ENCODE peak calls at places on chromosomes 3 and 15, in eight cellular contexts. One of them, this sample, is unnamed.

GRCh38 chr3:33991673-33992072 is 193.2 kb downstream of the PDCD6IP start:
- DNase-seq in right atrium auricular region: no peak
- DNase-seq in psoas muscle: no peak
- DNase-seq in OCI-LY7: no peak
- DNase-seq in kidney: no peak
- DNase-seq in right lobe of liver: no peak
- DNase-seq in tibial artery: no peak
- DNase-seq in HCT116: no peak
- DNase-seq in this sample: no peak

GRCh38 chr3:27311400-27311799 is 57.8 kb downstream of the NEK10 start:
- DNase-seq in right lobe of liver: no peak
- DNase-seq in OCI-LY7: no peak
- DNase-seq in psoas muscle: no peak
- DNase-seq in tibial artery: no peak
- DNase-seq in right atrium auricular region: no peak
- DNase-seq in kidney: no peak
- DNase-seq in HCT116: peak; percentile 90
- DNase-seq in this sample: no peak

GRCh38 chr15:47813985-47814384 is 96.7 kb downstream of the SEMA6D start:
- DNase-seq in HCT116: no peak
- DNase-seq in right atrium auricular region: no peak
- DNase-seq in OCI-LY7: no peak
- DNase-seq in tibial artery: no peak
- DNase-seq in right lobe of liver: no peak
- DNase-seq in psoas muscle: no peak
- DNase-seq in kidney: no peak
- DNase-seq in this sample: no peak

GRCh38 chr15:52567886-52568568 is 803 bp downstream of the ARPP19 start:
- DNase-seq in right atrium auricular region: no peak
- DNase-seq in HCT116: peak; percentile 8
- DNase-seq in right lobe of liver: peak; percentile 76
- DNase-seq in psoas muscle: peak; percentile 61
- DNase-seq in OCI-LY7: peak; percentile 47
- DNase-seq in tibial artery: no peak
- DNase-seq in kidney: peak; percentile 76
- DNase-seq in this sample: peak; percentile 53

GRCh38 chr3:170079466-170080165 is 41.8 kb downstream of the GPR160 start:
- DNase-seq in psoas muscle: no peak
- DNase-seq in tibial artery: no peak
- DNase-seq in right lobe of liver: no peak
- DNase-seq in HCT116: no peak
- DNase-seq in kidney: no peak
- DNase-seq in right atrium auricular region: no peak
- DNase-seq in OCI-LY7: no peak
- DNase-seq in this sample: no peak

GRCh38 chr15:43253431-43254403 is 13.0 kb downstream of the TGM5 start:
- DNase-seq in tibial artery: no peak
- DNase-seq in OCI-LY7: no peak
- DNase-seq in psoas muscle: peak; percentile 63
- DNase-seq in HCT116: no peak
- DNase-seq in right lobe of liver: peak; percentile 59
- DNase-seq in kidney: peak; percentile 85
- DNase-seq in right atrium auricular region: no peak
- DNase-seq in this sample: no peak

GRCh38 chr3:42526616-42527367 is 24.3 kb downstream of the VIPR1 start:
- DNase-seq in OCI-LY7: no peak
- DNase-seq in kidney: no peak
- DNase-seq in HCT116: no peak
- DNase-seq in right lobe of liver: no peak
- DNase-seq in tibial artery: no peak
- DNase-seq in psoas muscle: no peak
- DNase-seq in right atrium auricular region: no peak
- DNase-seq in this sample: no peak

GRCh38 chr3:104763007-104763406 is 603.7 kb upstream of the ALCAM start:
- DNase-seq in kidney: no peak
- DNase-seq in OCI-LY7: no peak
- DNase-seq in right atrium auricular region: no peak
- DNase-seq in HCT116: no peak
- DNase-seq in tibial artery: no peak
- DNase-seq in psoas muscle: no peak
- DNase-seq in right lobe of liver: no peak
- DNase-seq in this sample: no peak

GRCh38 chr15:20280933-20281463 is 260.6 kb downstream of the GOLGA6L6 start:
- DNase-seq in OCI-LY7: no peak
- DNase-seq in right atrium auricular region: no peak
- DNase-seq in kidney: peak; percentile 76
- DNase-seq in right lobe of liver: peak; percentile 52
- DNase-seq in HCT116: no peak
- DNase-seq in tibial artery: no peak
- DNase-seq in psoas muscle: peak; percentile 52
- DNase-seq in this sample: no peak

GRCh38 chr3:101133638-101134037 is 140.4 kb upstream of the ABI3BP start:
- DNase-seq in OCI-LY7: no peak
- DNase-seq in right atrium auricular region: no peak
- DNase-seq in right lobe of liver: no peak
- DNase-seq in kidney: no peak
- DNase-seq in HCT116: no peak
- DNase-seq in tibial artery: no peak
- DNase-seq in psoas muscle: no peak
- DNase-seq in this sample: no peak

GRCh38 chr3:65873028-65873427 is 165.7 kb downstream of the MAGI1 start:
- DNase-seq in HCT116: no peak
- DNase-seq in right atrium auricular region: no peak
- DNase-seq in tibial artery: no peak
- DNase-seq in kidney: no peak
- DNase-seq in OCI-LY7: no peak
- DNase-seq in right lobe of liver: no peak
- DNase-seq in psoas muscle: no peak
- DNase-seq in this sample: no peak

GRCh38 chr3:8319935-8320634 is 181.5 kb upstream of the LMCD1 start:
- DNase-seq in OCI-LY7: no peak
- DNase-seq in tibial artery: no peak
- DNase-seq in psoas muscle: no peak
- DNase-seq in right atrium auricular region: no peak
- DNase-seq in right lobe of liver: no peak
- DNase-seq in kidney: no peak
- DNase-seq in HCT116: no peak
- DNase-seq in this sample: no peak

GRCh38 chr3:157785071-157785826 is 282.0 kb upstream of the VEPH1 start:
- DNase-seq in tibial artery: no peak
- DNase-seq in right lobe of liver: no peak
- DNase-seq in HCT116: peak; percentile 80
- DNase-seq in OCI-LY7: no peak
- DNase-seq in right atrium auricular region: no peak
- DNase-seq in kidney: no peak
- DNase-seq in psoas muscle: no peak
- DNase-seq in this sample: no peak

GRCh38 chr15:100890059-100890720 is 10.6 kb downstream of the ALDH1A3 start:
- DNase-seq in kidney: no peak
- DNase-seq in OCI-LY7: no peak
- DNase-seq in psoas muscle: no peak
- DNase-seq in HCT116: no peak
- DNase-seq in right lobe of liver: no peak
- DNase-seq in tibial artery: no peak
- DNase-seq in right atrium auricular region: no peak
- DNase-seq in this sample: no peak

GRCh38 chr15:66852064-66852905 is 150.2 kb downstream of the SMAD6 start:
- DNase-seq in tibial artery: no peak
- DNase-seq in right atrium auricular region: no peak
- DNase-seq in right lobe of liver: peak; percentile 43
- DNase-seq in psoas muscle: no peak
- DNase-seq in OCI-LY7: no peak
- DNase-seq in HCT116: no peak
- DNase-seq in kidney: no peak
- DNase-seq in this sample: no peak

GRCh38 chr3:71309886-71310285 is 273.6 kb downstream of the FOXP1 start:
- DNase-seq in OCI-LY7: no peak
- DNase-seq in right atrium auricular region: no peak
- DNase-seq in kidney: no peak
- DNase-seq in psoas muscle: no peak
- DNase-seq in HCT116: no peak
- DNase-seq in right lobe of liver: no peak
- DNase-seq in tibial artery: no peak
- DNase-seq in this sample: no peak

GRCh38 chr3:98848108-98848507 is 53.4 kb downstream of the DCBLD2 start:
- DNase-seq in kidney: no peak
- DNase-seq in tibial artery: no peak
- DNase-seq in HCT116: no peak
- DNase-seq in right atrium auricular region: no peak
- DNase-seq in psoas muscle: no peak
- DNase-seq in right lobe of liver: no peak
- DNase-seq in OCI-LY7: no peak
- DNase-seq in this sample: no peak

GRCh38 chr15:76310470-76311070 is 699 bp downstream of the ETFA start:
- DNase-seq in right atrium auricular region: no peak
- DNase-seq in OCI-LY7: peak; percentile 23
- DNase-seq in tibial artery: peak; percentile 23
- DNase-seq in right lobe of liver: no peak
- DNase-seq in psoas muscle: no peak
- DNase-seq in HCT116: no peak
- DNase-seq in kidney: no peak
- DNase-seq in this sample: no peak

GRCh38 chr3:67637255-67637900 is 17.0 kb downstream of the SUCLG2 start:
- DNase-seq in psoas muscle: no peak
- DNase-seq in right lobe of liver: no peak
- DNase-seq in tibial artery: no peak
- DNase-seq in OCI-LY7: no peak
- DNase-seq in right atrium auricular region: no peak
- DNase-seq in kidney: no peak
- DNase-seq in HCT116: no peak
- DNase-seq in this sample: no peak

GRCh38 chr3:142315083-142315482 is 89.7 kb upstream of the GK5 start:
- DNase-seq in right atrium auricular region: no peak
- DNase-seq in right lobe of liver: no peak
- DNase-seq in tibial artery: no peak
- DNase-seq in HCT116: no peak
- DNase-seq in OCI-LY7: no peak
- DNase-seq in psoas muscle: no peak
- DNase-seq in kidney: no peak
- DNase-seq in this sample: no peak

GRCh38 chr15:63880744-63881143 is 47.0 kb upstream of the HERC1 start:
- DNase-seq in HCT116: no peak
- DNase-seq in kidney: peak; percentile 37
- DNase-seq in tibial artery: no peak
- DNase-seq in right lobe of liver: no peak
- DNase-seq in right atrium auricular region: no peak
- DNase-seq in OCI-LY7: no peak
- DNase-seq in psoas muscle: no peak
- DNase-seq in this sample: no peak

DNA sequence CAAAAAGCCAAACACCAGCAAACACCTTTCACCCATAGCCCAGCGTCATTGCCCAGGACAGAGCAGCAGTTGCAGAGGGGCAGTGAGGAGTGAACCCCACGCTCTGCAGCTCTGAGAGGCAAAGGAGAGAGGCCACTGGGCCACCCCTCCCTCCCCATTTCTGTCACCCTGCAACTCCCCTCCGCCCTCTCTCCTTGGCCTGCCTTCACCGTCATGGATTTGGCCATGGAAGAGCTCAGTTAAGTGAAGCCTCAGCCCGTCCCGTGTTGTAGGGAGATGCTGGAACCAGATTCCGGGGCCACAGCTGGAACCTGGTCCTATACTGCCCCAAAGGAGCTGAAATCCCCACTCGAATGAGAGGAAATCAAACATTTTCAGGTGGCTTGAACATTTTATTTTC is 21.9 kb downstream of the MRAS start:
- DNase-seq in HCT116: no peak
- DNase-seq in right lobe of liver: no peak
- DNase-seq in tibial artery: no peak
- DNase-seq in psoas muscle: no peak
- DNase-seq in kidney: no peak
- DNase-seq in right atrium auricular region: no peak
- DNase-seq in OCI-LY7: no peak
- DNase-seq in this sample: no peak
- H3K27ac ChIP-seq in HCT116: no peak overlapping the region
- H3K27ac ChIP-seq in right lobe of liver: no peak overlapping the region
- H3K27ac ChIP-seq in tibial artery: no peak overlapping the region
- H3K27ac ChIP-seq in psoas muscle: no peak overlapping the region
- H3K27ac ChIP-seq in kidney: no peak overlapping the region
- H3K27ac ChIP-seq in right atrium auricular region: peak overlapping the region; percentile 95
- H3K27ac ChIP-seq in OCI-LY7: no peak overlapping the region
- H3K27ac ChIP-seq in this sample: no peak overlapping the region

DNA sequence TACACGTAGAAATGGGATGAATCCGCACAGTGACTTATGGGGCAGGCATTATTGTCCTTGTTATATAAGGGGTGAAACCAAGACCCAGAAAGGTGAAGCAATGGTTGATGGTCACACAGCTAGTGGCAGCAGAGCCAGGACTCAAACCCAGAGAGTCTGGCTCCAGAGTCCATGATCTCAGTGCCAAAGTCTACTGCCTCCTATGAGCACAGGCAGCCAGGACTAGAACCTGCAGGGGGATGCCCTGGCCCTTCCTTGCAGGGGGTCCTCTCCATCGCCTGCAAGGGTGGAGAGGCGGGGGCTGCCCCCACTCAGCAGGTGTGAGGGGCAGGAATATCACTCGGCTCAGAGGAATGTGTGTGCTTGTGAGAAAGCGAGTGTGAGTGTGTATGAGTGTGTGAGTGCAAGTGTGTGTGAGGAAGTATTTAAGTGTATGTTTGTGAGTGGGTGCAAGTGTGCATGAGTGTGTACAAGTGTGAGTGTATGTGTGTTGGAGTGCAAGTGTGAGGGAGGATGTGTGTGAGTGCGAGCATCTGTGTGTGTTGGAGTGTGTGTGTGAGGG is 44.7 kb downstream of the UMPS start:
- DNase-seq in HCT116: no peak
- DNase-seq in psoas muscle: no peak
- DNase-seq in OCI-LY7: no peak
- DNase-seq in right atrium auricular region: no peak
- DNase-seq in kidney: no peak
- DNase-seq in tibial artery: peak; percentile 13
- DNase-seq in right lobe of liver: no peak
- DNase-seq in this sample: no peak
- H3K4me1 ChIP-seq in HCT116: peaks cover 10% of the 10 kb centered on the region
- H3K4me1 ChIP-seq in psoas muscle: peaks cover 57% of the 10 kb centered on the region
- H3K4me1 ChIP-seq in OCI-LY7: no peaks in the 10 kb centered on the region
- H3K4me1 ChIP-seq in right atrium auricular region: peaks cover 90% of the 10 kb centered on the region
- H3K4me1 ChIP-seq in kidney: peaks cover 42% of the 10 kb centered on the region
- H3K4me1 ChIP-seq in tibial artery: no peaks in the 10 kb centered on the region
- H3K4me1 ChIP-seq in right lobe of liver: no peaks in the 10 kb centered on the region
- H3K4me1 ChIP-seq in this sample: peaks cover 54% of the 10 kb centered on the region

GRCh38 chr3:17810759-17811158 is 68.3 kb upstream of the TBC1D5 start:
- DNase-seq in tibial artery: no peak
- DNase-seq in kidney: no peak
- DNase-seq in OCI-LY7: peak; percentile 11
- DNase-seq in HCT116: peak; percentile 13
- DNase-seq in psoas muscle: no peak
- DNase-seq in right lobe of liver: no peak
- DNase-seq in right atrium auricular region: no peak
- DNase-seq in this sample: no peak
- TF ChIP-seq CTCF in tibial artery: no peak
- TF ChIP-seq CTCF in kidney: peak; percentile 22
- TF ChIP-seq CTCF in OCI-LY7: peak; percentile 57
- TF ChIP-seq CTCF in HCT116: peak; percentile 28
- TF ChIP-seq CTCF in psoas muscle: peak; percentile 16
- TF ChIP-seq CTCF in right lobe of liver: peak; percentile 52
- TF ChIP-seq CTCF in right atrium auricular region: no peak
- TF ChIP-seq CTCF in this sample: no peak

DNA sequence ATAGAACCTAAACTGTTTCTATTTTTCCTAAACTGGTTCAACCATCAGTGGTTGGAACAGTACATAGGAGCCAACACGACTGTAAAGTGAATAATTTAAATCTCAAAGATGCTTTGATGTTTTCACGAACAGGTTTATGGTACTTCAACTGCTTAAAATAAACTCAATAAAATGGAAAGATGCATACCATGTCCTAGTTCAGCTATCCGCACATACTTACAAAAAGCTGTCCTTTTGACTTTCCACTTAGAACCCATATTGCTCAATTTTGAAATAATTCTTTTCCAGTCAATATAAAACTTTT is 915 bp downstream of the CMTM6 start:
- DNase-seq in kidney: no peak
- DNase-seq in right lobe of liver: no peak
- DNase-seq in right atrium auricular region: no peak
- DNase-seq in OCI-LY7: no peak
- DNase-seq in psoas muscle: no peak
- DNase-seq in HCT116: no peak
- DNase-seq in tibial artery: no peak
- DNase-seq in this sample: no peak
- H3K27ac ChIP-seq in kidney: no peak overlapping the region
- H3K27ac ChIP-seq in right lobe of liver: peak overlapping the region; percentile 96
- H3K27ac ChIP-seq in right atrium auricular region: peak overlapping the region; percentile 99
- H3K27ac ChIP-seq in OCI-LY7: peak overlapping the region; percentile 73
- H3K27ac ChIP-seq in psoas muscle: peak overlapping the region; percentile 98
- H3K27ac ChIP-seq in HCT116: peak overlapping the region; percentile 75
- H3K27ac ChIP-seq in tibial artery: peak overlapping the region; percentile 93
- H3K27ac ChIP-seq in this sample: peak overlapping the region; percentile 98